ENCODE peak calls at places on chromosomes 12 and 14, in nine cellular contexts. Z is fibroblast of the aortic adventitia, C is pons, B is NCI-H1105, L is ACHN, E is progenitor cell of endocrine pancreas, V is T-cell, O is BE2C, Y is retina. K is an unnamed sample.

GRCh38 chr12:12482150-12482761 is 80.4 kb downstream of the DUSP16 start:
- DNase-seq in C (no peak), E (no peak), L (no peak), B (no peak), Z (no peak), O (no peak), V (peak), Y (no peak), K (no peak)

GRCh38 chr12:74747305-74747704 is 209.7 kb downstream of the ATXN7L3B start:
- DNase-seq in Y (no peak), V (no peak), Z (peak), C (peak), O (no peak), B (peak), L (peak), E (no peak), K (no peak)

GRCh38 chr12:46373303-46374182 is 970 bp upstream of the SLC38A2 start:
- DNase-seq in E (peak), V (peak), L (peak), C (no peak), B (no peak), Y (peak), O (peak), Z (peak), K (peak)

GRCh38 chr14:31172084-31172483 is 35.5 kb downstream of the HECTD1 start:
- DNase-seq in C (no peak), B (no peak), L (no peak), V (no peak), Y (no peak), O (no peak), E (no peak), Z (peak), K (no peak)

GRCh38 chr14:105939810-105940508 is 413.6 kb downstream of the TMEM121 start:
- DNase-seq in Y (no peak), O (no peak), Z (no peak), V (no peak), B (no peak), C (no peak), L (no peak), E (no peak), K (no peak)

GRCh38 chr12:56104815-56105476 is 587 bp downstream of the PA2G4 start:
- DNase-seq in O (peak), V (no peak), Y (no peak), Z (no peak), E (no peak), B (no peak), L (peak), C (no peak), K (peak)

GRCh38 chr12:72295744-72296143 is 23.6 kb downstream of the TRHDE start:
- DNase-seq in B (no peak), Y (no peak), C (no peak), L (no peak), V (no peak), E (no peak), O (no peak), Z (no peak), K (no peak)

GRCh38 chr12:116366456-116366776 is 88.9 kb upstream of the MED13L start:
- DNase-seq in V (no peak), Z (no peak), B (peak), E (no peak), C (no peak), L (no peak), O (peak), Y (no peak), K (peak)

GRCh38 chr12:114747156-114747555 is 63.2 kb upstream of the TBX3 start:
- DNase-seq in C (no peak), B (no peak), V (no peak), E (no peak), Y (no peak), O (no peak), Z (no peak), L (no peak), K (no peak)

GRCh38 chr12:93825926-93826599 is 148.9 kb downstream of the CRADD start:
- DNase-seq in O (no peak), B (no peak), C (no peak), Y (no peak), L (no peak), V (no peak), E (no peak), Z (peak), K (no peak)

GRCh38 chr14:87805315-87805723 is 187.7 kb downstream of the GALC start:
- DNase-seq in E (no peak), Y (no peak), C (peak), B (no peak), Z (peak), O (peak), L (peak), V (peak), K (peak)

GRCh38 chr12:9851050-9851449 is 18.1 kb downstream of the CLEC2B start:
- DNase-seq in Y (no peak), B (no peak), Z (no peak), L (no peak), V (no peak), O (no peak), E (no peak), C (no peak), K (no peak)

GRCh38 chr14:96066976-96067375 is 27.8 kb downstream of the C14orf132 start:
- DNase-seq in Y (no peak), L (no peak), E (no peak), V (no peak), C (no peak), Z (no peak), O (no peak), B (no peak), K (no peak)

GRCh38 chr12:110199360-110200123 is 75.4 kb downstream of the IFT81 start:
- DNase-seq in C (no peak), E (no peak), O (peak), Y (peak), V (no peak), L (peak), B (no peak), Z (peak), K (peak)